ENCODE peak calls at places on chromosomes 16 and 17, in six cellular contexts. G, E, U, D, T and S are unnamed samples.

GRCh38 chr17:64783556-64784352 is 121.6 kb upstream of the SMURF2 start:
- DNase-seq in G (no peak), E (no peak), U (no peak), D (no peak), T (no peak), S (no peak)

GRCh38 chr17:80820331-80820730 is 171.3 kb upstream of the CHMP6 start:
- DNase-seq in G (no peak), E (no peak), U (no peak), D (no peak), T (no peak), S (no peak)

GRCh38 chr16:50313596-50314483 is 47.5 kb downstream of the ADCY7 start:
- DNase-seq in G (no peak), E (no peak), U (no peak), D (peak), T (peak), S (peak)

GRCh38 chr17:17575360-17576251 is 15.9 kb downstream of the PEMT start:
- DNase-seq in G (peak), E (no peak), U (no peak), D (no peak), T (no peak), S (no peak)

GRCh38 chr17:8857919-8858318 is 9.6 kb downstream of the PIK3R6 start:
- DNase-seq in G (peak), E (no peak), U (peak), D (no peak), T (no peak), S (peak)

GRCh38 chr17:29866746-29867404 is 63.2 kb downstream of the SSH2 start:
- DNase-seq in G (no peak), E (no peak), U (no peak), D (no peak), T (no peak), S (no peak)

GRCh38 chr17:79187186-79187585 is 112.6 kb downstream of the ENGASE start:
- DNase-seq in G (no peak), E (no peak), U (no peak), D (no peak), T (no peak), S (no peak)

GRCh38 chr17:45273551-45273957 is 11.7 kb upstream of the SPATA32 start:
- DNase-seq in G (no peak), E (no peak), U (no peak), D (no peak), T (no peak), S (no peak)

GRCh38 chr16:19884611-19885455 is at the start of gene GPRC5B:
- DNase-seq in G (peak), E (peak), U (no peak), D (peak), T (peak), S (no peak)

GRCh38 chr17:46742539-46743270 is 75.8 kb downstream of the WNT3 start:
- DNase-seq in G (peak), E (no peak), U (peak), D (no peak), T (peak), S (peak)

GRCh38 chr16:24275413-24275812 is 19.3 kb downstream of the CACNG3 start:
- DNase-seq in G (no peak), E (no peak), U (no peak), D (no peak), T (no peak), S (no peak)

GRCh38 chr17:63716426-63716825 is 16.5 kb upstream of the LIMD2 start:
- DNase-seq in G (no peak), E (no peak), U (no peak), D (no peak), T (no peak), S (no peak)

GRCh38 chr17:2837147-2837561 is 40.9 kb downstream of the RAP1GAP2 start:
- DNase-seq in G (no peak), E (peak), U (no peak), D (peak), T (no peak), S (no peak)

GRCh38 chr17:81957691-81958432 is 3.1 kb downstream of the NOTUM start:
- DNase-seq in G (no peak), E (no peak), U (no peak), D (no peak), T (no peak), S (no peak)

GRCh38 chr17:49403514-49404289 is 11.0 kb downstream of the PHB1 start:
- DNase-seq in G (no peak), E (no peak), U (no peak), D (no peak), T (no peak), S (no peak)

GRCh38 chr17:62309381-62309780 is 71.0 kb upstream of the EFCAB3 start:
- DNase-seq in G (no peak), E (no peak), U (no peak), D (no peak), T (no peak), S (no peak)

GRCh38 chr17:12386240-12386639 is 279.4 kb upstream of the MYOCD start:
- DNase-seq in G (no peak), E (no peak), U (no peak), D (no peak), T (no peak), S (peak)

GRCh38 chr17:67891481-67892119 is 66.3 kb downstream of the BPTF start:
- DNase-seq in G (peak), E (no peak), U (peak), D (no peak), T (peak), S (peak)